ENCODE peak calls at places on chromosomes 1 and 21, in seven cellular contexts. Q is psoas muscle, N is left ventricle myocardium inferior, V is adrenal gland, B is cardiac muscle cell, L is suprapubic skin, M is mesendoderm. J is an unnamed sample.

GRCh38 chr1:2257245-2257627 is 29.1 kb downstream of the SKI start:
- DNase-seq in V (no peak), L (no peak), M (no peak), Q (peak; percentile 70), N (peak; percentile 57), B (peak; percentile 36), J (no peak)

GRCh38 chr1:242146640-242147039 is 147.7 kb upstream of the MAP1LC3C start:
- DNase-seq in N (no peak), V (no peak), M (no peak), L (no peak), Q (no peak), B (no peak), J (no peak)

GRCh38 chr1:106986603-106987002 is 69.9 kb upstream of the PRMT6 start:
- DNase-seq in N (no peak), B (no peak), Q (no peak), L (no peak), M (peak; percentile 16), V (no peak), J (no peak)

GRCh38 chr21:45244799-45245340 is 42.8 kb downstream of the POFUT2 start:
- DNase-seq in B (no peak), Q (no peak), N (no peak), L (no peak), V (peak; percentile 30), M (no peak), J (no peak)

GRCh38 chr1:150281221-150281757 is 1.1 kb upstream of the CIART start:
- DNase-seq in L (no peak), M (peak; percentile 86), Q (peak; percentile 70), N (peak; percentile 79), B (peak; percentile 78), V (peak; percentile 92), J (peak; percentile 38)

GRCh38 chr1:84726593-84727275 is 36.5 kb upstream of the SSX2IP start:
- DNase-seq in Q (no peak), M (no peak), V (no peak), L (no peak), B (no peak), N (no peak), J (no peak)

GRCh38 chr21:42061866-42062542 is 9.1 kb upstream of the UMODL1 start:
- DNase-seq in B (no peak), N (no peak), L (no peak), M (no peak), Q (no peak), V (no peak), J (peak; percentile 92)

GRCh38 chr1:42966688-42967609 is 8.3 kb upstream of the SLC2A1 start:
- DNase-seq in Q (no peak), N (no peak), V (peak; percentile 70), M (peak; percentile 94), L (no peak), B (peak; percentile 64), J (no peak)

GRCh38 chr1:207393610-207394009 is 60.5 kb upstream of the CR2 start:
- DNase-seq in V (no peak), M (no peak), L (no peak), N (no peak), Q (no peak), B (peak; percentile 77), J (no peak)

GRCh38 chr1:23936481-23937176 is 23.0 kb upstream of the PNRC2 start:
- DNase-seq in Q (no peak), N (no peak), L (no peak), M (peak; percentile 54), B (no peak), V (no peak), J (no peak)

GRCh38 chr1:187928288-187928687 is 1099.5 kb downstream of the PLA2G4A start:
- DNase-seq in N (no peak), Q (no peak), M (peak; percentile 83), B (peak; percentile 52), V (no peak), L (no peak), J (no peak)

GRCh38 chr1:93605812-93606512 is 75.7 kb downstream of the BCAR3 start:
- DNase-seq in Q (no peak), B (peak; percentile 89), V (peak; percentile 69), M (no peak), L (no peak), N (no peak), J (no peak)

GRCh38 chr1:50701706-50702317 is 258.3 kb downstream of the FAF1 start:
- DNase-seq in M (no peak), V (no peak), N (no peak), B (no peak), L (no peak), Q (no peak), J (no peak)

DNA sequence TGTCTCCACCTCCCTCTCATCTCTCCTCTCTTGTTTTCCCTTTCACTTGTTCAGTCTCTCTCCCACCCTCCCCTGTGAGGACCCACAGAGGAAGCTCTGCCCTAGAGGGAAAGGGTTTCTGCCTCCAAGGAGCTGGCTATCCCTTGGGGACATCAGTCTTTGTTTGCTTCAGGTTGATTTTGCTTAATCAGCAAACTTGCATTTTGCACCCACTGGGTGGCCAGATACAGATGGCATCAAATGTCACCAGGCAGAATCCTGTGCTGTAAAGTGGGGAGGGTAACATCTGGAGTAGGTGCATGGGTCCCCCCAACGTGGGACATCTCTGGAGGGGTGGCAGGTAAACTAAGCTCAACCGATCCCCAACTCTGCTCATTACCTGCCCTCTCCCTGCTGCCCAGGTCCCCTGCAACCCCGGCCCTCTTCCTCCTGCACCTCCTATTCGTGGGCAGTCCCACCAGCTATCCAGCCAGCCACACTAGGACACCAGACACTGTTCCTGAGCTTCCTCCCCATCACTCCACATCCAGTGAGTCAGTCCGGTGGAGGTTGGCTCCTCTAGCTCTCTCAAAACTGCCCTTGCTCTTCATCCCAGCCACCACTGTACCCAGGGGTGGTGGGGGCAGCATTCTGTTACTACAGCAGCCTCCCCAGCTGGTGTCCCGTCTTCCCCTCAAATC is 123.3 kb downstream of the KCNN3 start:
- DNase-seq in Q (no peak), L (no peak), N (no peak), B (no peak), M (no peak), V (peak; percentile 44), J (no peak)
- H3K4me1 ChIP-seq in Q (peaks cover 31% of the 10 kb centered on the region), L (peaks cover 15% of the 10 kb centered on the region), N (peaks cover 72% of the 10 kb centered on the region), B (peaks cover 7% of the 10 kb centered on the region), M (no peaks in the 10 kb centered on the region), V (peaks cover 25% of the 10 kb centered on the region), J (peaks cover 39% of the 10 kb centered on the region)

GRCh38 chr1:64921761-64922160 is 44.6 kb downstream of the JAK1 start:
- DNase-seq in B (peak; percentile 37), V (no peak), M (no peak), Q (no peak), N (no peak), L (no peak), J (no peak)

GRCh38 chr1:64915381-64916274 is 50.7 kb downstream of the JAK1 start:
- DNase-seq in B (peak; percentile 61), Q (no peak), N (no peak), L (no peak), V (no peak), M (peak; percentile 75), J (no peak)

GRCh38 chr1:64917328-64917861 is 49.0 kb downstream of the JAK1 start:
- DNase-seq in M (peak; percentile 89), L (peak; percentile 75), N (peak; percentile 45), B (peak; percentile 99), V (peak; percentile 79), Q (peak; percentile 70), J (no peak)

GRCh38 chr1:64920936-64921589 is 45.3 kb downstream of the JAK1 start:
- DNase-seq in L (no peak), N (no peak), B (peak; percentile 58), Q (no peak), M (no peak), V (no peak), J (no peak)

DNA sequence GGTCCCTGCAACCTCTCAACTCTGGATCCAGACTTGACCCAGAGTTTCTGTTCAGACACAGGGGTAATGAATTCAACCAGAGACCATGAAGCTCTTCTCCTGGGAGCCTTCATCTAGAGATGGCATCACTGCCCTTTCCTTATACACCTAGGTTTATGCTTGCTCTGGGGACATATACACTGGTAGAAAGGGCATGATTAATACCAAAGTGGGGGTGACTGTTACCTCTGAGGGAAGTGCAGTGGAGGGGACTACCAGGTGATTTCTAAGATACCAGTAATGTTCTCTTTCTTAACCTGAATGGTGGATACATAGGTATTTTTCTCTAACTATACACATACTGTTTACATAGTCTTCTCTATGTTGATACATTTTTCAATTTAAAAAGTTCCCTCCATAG is 48.4 kb downstream of the JAK1 start:
- DNase-seq in V (no peak), L (no peak), Q (no peak), B (no peak), N (no peak), M (no peak), J (no peak)
- H3K4me3 ChIP-seq in V (no peak overlapping the region), L (no peak overlapping the region), Q (no peak overlapping the region), B (no peak overlapping the region), N (no peak overlapping the region), M (no peak overlapping the region), J (no peak overlapping the region)

DNA sequence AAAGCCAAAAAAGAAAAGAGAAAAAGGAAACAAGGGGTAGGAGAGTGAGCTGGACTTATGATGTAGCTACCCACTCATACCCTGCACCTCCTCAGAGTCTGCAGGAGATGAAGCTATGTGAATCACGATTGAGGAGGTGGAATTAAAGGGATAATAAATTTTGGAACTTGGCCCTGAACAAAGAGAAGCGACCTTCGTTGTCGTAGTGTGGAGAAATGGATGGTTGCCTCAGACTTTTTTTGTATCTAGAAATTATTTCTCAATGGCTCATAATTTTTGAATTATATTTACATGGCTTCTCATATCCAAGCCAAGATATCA is 37.8 kb upstream of the SIPA1L2 start:
- DNase-seq in M (no peak), B (no peak), L (no peak), Q (no peak), V (no peak), N (no peak), J (no peak)
- H3K4me1 ChIP-seq in M (no peaks in the 10 kb centered on the region), B (no peaks in the 10 kb centered on the region), L (peaks cover 6% of the 10 kb centered on the region), Q (peaks cover 5% of the 10 kb centered on the region), V (peaks cover 14% of the 10 kb centered on the region), N (peaks cover 6% of the 10 kb centered on the region), J (no peaks in the 10 kb centered on the region)

DNA sequence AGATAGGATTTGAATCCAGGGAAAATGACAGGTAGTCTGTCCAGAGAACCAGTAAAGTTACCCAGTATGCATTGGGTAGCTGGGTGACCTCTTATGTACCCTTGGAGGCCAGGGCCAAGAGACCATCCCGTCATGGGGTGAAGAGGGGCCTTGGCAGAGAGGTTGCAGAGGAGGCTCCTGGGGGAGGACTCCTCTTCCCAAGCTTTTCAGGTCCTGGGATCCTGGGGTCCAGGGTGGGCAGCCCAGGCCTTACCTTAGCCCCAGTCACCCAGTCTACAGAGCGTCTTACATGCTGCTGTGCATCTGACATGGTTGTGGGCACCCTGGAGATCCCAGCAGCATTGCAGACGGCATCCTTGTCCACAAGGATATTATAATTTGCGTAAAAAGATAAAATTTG is 14.0 kb downstream of the PMF1 start:
- DNase-seq in Q (no peak), N (no peak), B (no peak), M (no peak), V (no peak), L (no peak), J (no peak)
- H3K4me3 ChIP-seq in Q (no peak overlapping the region), N (no peak overlapping the region), B (no peak overlapping the region), M (no peak overlapping the region), V (no peak overlapping the region), L (no peak overlapping the region), J (no peak overlapping the region)

GRCh38 chr1:29121951-29122661 is 1.6 kb downstream of the TMEM200B start:
- DNase-seq in B (peak; percentile 52), M (peak; percentile 81), V (no peak), Q (peak; percentile 39), N (peak; percentile 37), L (peak; percentile 73), J (peak; percentile 14)
- H3K4me1 ChIP-seq in B (peaks cover 3% of the 10 kb centered on the region), M (no peaks in the 10 kb centered on the region), V (peaks cover 22% of the 10 kb centered on the region), Q (peaks cover 6% of the 10 kb centered on the region), N (peaks cover 43% of the 10 kb centered on the region), L (peaks cover 43% of the 10 kb centered on the region), J (peaks cover 6% of the 10 kb centered on the region)